ENCODE peak calls at places on chromosomes 11 and 22, in four cellular contexts. One of them, this sample, is unnamed.

GRCh38 chr11:118857385-118857784 is 26.3 kb upstream of the CXCR5 start:
- DNase-seq in GM12878: no peak
- DNase-seq in stimulated activated CD4-positive, alpha-beta T cell treated with anti-CD3 and anti-CD28 coated beads, Interleukin-15, amount 100 ng/mL, for 24 hours: no peak
- DNase-seq in MCF 10A: no peak
- DNase-seq in this sample: no peak

GRCh38 chr11:11389238-11389637 is 36.2 kb upstream of the CSNK2A3 start:
- DNase-seq in GM12878: no peak
- DNase-seq in stimulated activated CD4-positive, alpha-beta T cell treated with anti-CD3 and anti-CD28 coated beads, Interleukin-15, amount 100 ng/mL, for 24 hours: no peak
- DNase-seq in MCF 10A: peak
- DNase-seq in this sample: no peak

GRCh38 chr11:16857186-16857585 is 118.7 kb downstream of the C11orf58 start:
- DNase-seq in GM12878: no peak
- DNase-seq in stimulated activated CD4-positive, alpha-beta T cell treated with anti-CD3 and anti-CD28 coated beads, Interleukin-15, amount 100 ng/mL, for 24 hours: no peak
- DNase-seq in MCF 10A: no peak
- DNase-seq in this sample: no peak

GRCh38 chr11:8822476-8822875 is 88.5 kb upstream of the AKIP1 start:
- DNase-seq in GM12878: no peak
- DNase-seq in stimulated activated CD4-positive, alpha-beta T cell treated with anti-CD3 and anti-CD28 coated beads, Interleukin-15, amount 100 ng/mL, for 24 hours: no peak
- DNase-seq in MCF 10A: no peak
- DNase-seq in this sample: no peak

GRCh38 chr11:133787379-133788103 is 57.8 kb downstream of the SPATA19 start:
- DNase-seq in GM12878: no peak
- DNase-seq in stimulated activated CD4-positive, alpha-beta T cell treated with anti-CD3 and anti-CD28 coated beads, Interleukin-15, amount 100 ng/mL, for 24 hours: peak
- DNase-seq in MCF 10A: no peak
- DNase-seq in this sample: no peak

GRCh38 chr11:117095301-117096139 is 2.7 kb downstream of the SIK3 start:
- DNase-seq in GM12878: no peak
- DNase-seq in stimulated activated CD4-positive, alpha-beta T cell treated with anti-CD3 and anti-CD28 coated beads, Interleukin-15, amount 100 ng/mL, for 24 hours: no peak
- DNase-seq in MCF 10A: peak
- DNase-seq in this sample: no peak

GRCh38 chr22:19992481-19992911 is 24.1 kb downstream of the ARVCF start:
- DNase-seq in GM12878: no peak
- DNase-seq in stimulated activated CD4-positive, alpha-beta T cell treated with anti-CD3 and anti-CD28 coated beads, Interleukin-15, amount 100 ng/mL, for 24 hours: no peak
- DNase-seq in MCF 10A: no peak
- DNase-seq in this sample: no peak

GRCh38 chr11:131118247-131118646 is 202.0 kb upstream of the SNX19 start:
- DNase-seq in GM12878: no peak
- DNase-seq in stimulated activated CD4-positive, alpha-beta T cell treated with anti-CD3 and anti-CD28 coated beads, Interleukin-15, amount 100 ng/mL, for 24 hours: no peak
- DNase-seq in MCF 10A: peak
- DNase-seq in this sample: no peak

GRCh38 chr22:45039206-45039605 is 29.4 kb upstream of the PHF21B start:
- DNase-seq in GM12878: no peak
- DNase-seq in stimulated activated CD4-positive, alpha-beta T cell treated with anti-CD3 and anti-CD28 coated beads, Interleukin-15, amount 100 ng/mL, for 24 hours: no peak
- DNase-seq in MCF 10A: no peak
- DNase-seq in this sample: no peak

GRCh38 chr22:46907578-46908215 is 145.2 kb downstream of the TBC1D22A start:
- DNase-seq in GM12878: no peak
- DNase-seq in stimulated activated CD4-positive, alpha-beta T cell treated with anti-CD3 and anti-CD28 coated beads, Interleukin-15, amount 100 ng/mL, for 24 hours: no peak
- DNase-seq in MCF 10A: no peak
- DNase-seq in this sample: no peak

GRCh38 chr11:87901366-87901765 is 273.9 kb downstream of the RAB38 start:
- DNase-seq in GM12878: no peak
- DNase-seq in stimulated activated CD4-positive, alpha-beta T cell treated with anti-CD3 and anti-CD28 coated beads, Interleukin-15, amount 100 ng/mL, for 24 hours: no peak
- DNase-seq in MCF 10A: no peak
- DNase-seq in this sample: no peak

GRCh38 chr11:70405679-70406395 is 7.5 kb downstream of the CTTN start:
- DNase-seq in GM12878: no peak
- DNase-seq in stimulated activated CD4-positive, alpha-beta T cell treated with anti-CD3 and anti-CD28 coated beads, Interleukin-15, amount 100 ng/mL, for 24 hours: no peak
- DNase-seq in MCF 10A: no peak
- DNase-seq in this sample: no peak

GRCh38 chr22:23220485-23221350 is 40.4 kb downstream of the BCR start:
- DNase-seq in GM12878: no peak
- DNase-seq in stimulated activated CD4-positive, alpha-beta T cell treated with anti-CD3 and anti-CD28 coated beads, Interleukin-15, amount 100 ng/mL, for 24 hours: peak
- DNase-seq in MCF 10A: peak
- DNase-seq in this sample: no peak

GRCh38 chr11:69896250-69896649 is 77.0 kb upstream of the FGF3 start:
- DNase-seq in GM12878: no peak
- DNase-seq in stimulated activated CD4-positive, alpha-beta T cell treated with anti-CD3 and anti-CD28 coated beads, Interleukin-15, amount 100 ng/mL, for 24 hours: no peak
- DNase-seq in MCF 10A: no peak
- DNase-seq in this sample: no peak

GRCh38 chr11:65446446-65447277 is 24.1 kb downstream of the NEAT1 start:
- DNase-seq in GM12878: no peak
- DNase-seq in stimulated activated CD4-positive, alpha-beta T cell treated with anti-CD3 and anti-CD28 coated beads, Interleukin-15, amount 100 ng/mL, for 24 hours: no peak
- DNase-seq in MCF 10A: peak
- DNase-seq in this sample: no peak

GRCh38 chr22:46589141-46589748 is 30.9 kb upstream of the GRAMD4 start:
- DNase-seq in GM12878: no peak
- DNase-seq in stimulated activated CD4-positive, alpha-beta T cell treated with anti-CD3 and anti-CD28 coated beads, Interleukin-15, amount 100 ng/mL, for 24 hours: no peak
- DNase-seq in MCF 10A: no peak
- DNase-seq in this sample: no peak

GRCh38 chr11:18526130-18526520 is 617 bp downstream of the TSG101 start:
- DNase-seq in GM12878: no peak
- DNase-seq in stimulated activated CD4-positive, alpha-beta T cell treated with anti-CD3 and anti-CD28 coated beads, Interleukin-15, amount 100 ng/mL, for 24 hours: no peak
- DNase-seq in MCF 10A: no peak
- DNase-seq in this sample: no peak

GRCh38 chr22:29080061-29080975 is 7.5 kb downstream of the KREMEN1 start:
- DNase-seq in GM12878: no peak
- DNase-seq in stimulated activated CD4-positive, alpha-beta T cell treated with anti-CD3 and anti-CD28 coated beads, Interleukin-15, amount 100 ng/mL, for 24 hours: no peak
- DNase-seq in MCF 10A: peak
- DNase-seq in this sample: no peak

GRCh38 chr11:17972987-17973386 is 39.9 kb downstream of the SERGEF start:
- DNase-seq in GM12878: no peak
- DNase-seq in stimulated activated CD4-positive, alpha-beta T cell treated with anti-CD3 and anti-CD28 coated beads, Interleukin-15, amount 100 ng/mL, for 24 hours: no peak
- DNase-seq in MCF 10A: peak
- DNase-seq in this sample: no peak

GRCh38 chr11:5684627-5685362 is at the start of gene TRIM5:
- DNase-seq in GM12878: peak
- DNase-seq in stimulated activated CD4-positive, alpha-beta T cell treated with anti-CD3 and anti-CD28 coated beads, Interleukin-15, amount 100 ng/mL, for 24 hours: peak
- DNase-seq in MCF 10A: peak
- DNase-seq in this sample: peak

GRCh38 chr11:32312865-32313403 is 122.4 kb downstream of the WT1 start:
- DNase-seq in GM12878: no peak
- DNase-seq in stimulated activated CD4-positive, alpha-beta T cell treated with anti-CD3 and anti-CD28 coated beads, Interleukin-15, amount 100 ng/mL, for 24 hours: peak
- DNase-seq in MCF 10A: peak
- DNase-seq in this sample: peak

GRCh38 chr11:68980776-68981065 is at the start of gene MRGPRD:
- DNase-seq in GM12878: no peak
- DNase-seq in stimulated activated CD4-positive, alpha-beta T cell treated with anti-CD3 and anti-CD28 coated beads, Interleukin-15, amount 100 ng/mL, for 24 hours: no peak
- DNase-seq in MCF 10A: no peak
- DNase-seq in this sample: no peak

GRCh38 chr22:23267225-23268043 is 87.1 kb downstream of the BCR start:
- DNase-seq in GM12878: no peak
- DNase-seq in stimulated activated CD4-positive, alpha-beta T cell treated with anti-CD3 and anti-CD28 coated beads, Interleukin-15, amount 100 ng/mL, for 24 hours: no peak
- DNase-seq in MCF 10A: no peak
- DNase-seq in this sample: no peak

GRCh38 chr11:126968915-126969314 is 31.7 kb downstream of the KIRREL3 start:
- DNase-seq in GM12878: no peak
- DNase-seq in stimulated activated CD4-positive, alpha-beta T cell treated with anti-CD3 and anti-CD28 coated beads, Interleukin-15, amount 100 ng/mL, for 24 hours: peak
- DNase-seq in MCF 10A: no peak
- DNase-seq in this sample: no peak

GRCh38 chr11:37613031-37613430 is 1015.0 kb upstream of the RAG2 start:
- DNase-seq in GM12878: no peak
- DNase-seq in stimulated activated CD4-positive, alpha-beta T cell treated with anti-CD3 and anti-CD28 coated beads, Interleukin-15, amount 100 ng/mL, for 24 hours: no peak
- DNase-seq in MCF 10A: no peak
- DNase-seq in this sample: no peak

GRCh38 chr11:77039491-77040400 is 5.5 kb downstream of the B3GNT6 start:
- DNase-seq in GM12878: no peak
- DNase-seq in stimulated activated CD4-positive, alpha-beta T cell treated with anti-CD3 and anti-CD28 coated beads, Interleukin-15, amount 100 ng/mL, for 24 hours: peak
- DNase-seq in MCF 10A: no peak
- DNase-seq in this sample: peak

GRCh38 chr22:19936513-19936912 is 5.1 kb upstream of the COMT start:
- DNase-seq in GM12878: no peak
- DNase-seq in stimulated activated CD4-positive, alpha-beta T cell treated with anti-CD3 and anti-CD28 coated beads, Interleukin-15, amount 100 ng/mL, for 24 hours: no peak
- DNase-seq in MCF 10A: no peak
- DNase-seq in this sample: no peak

This sample was measured in activated naive CD4-positive, alpha-beta T cell treated with Interleukin-2 at 50 U/mL for 16 hours.